ENCODE peak calls at places on chromosomes 1 and 21, in four cellular contexts. G, U, A and Q are unnamed samples.

GRCh38 chr1:169024800-169025253 is 81.7 kb upstream of the ATP1B1 start:
- DNase-seq in U (no peak), A (no peak), G (no peak), Q (no peak)

GRCh38 chr1:184972281-184973055 is 1.8 kb downstream of the NIBAN1 start:
- DNase-seq in U (no peak), A (no peak), G (no peak), Q (no peak)

GRCh38 chr1:150009604-150010387 is 730 bp downstream of the OTUD7B start:
- DNase-seq in A (no peak), G (peak), U (no peak), Q (no peak)

GRCh38 chr1:86339421-86339820 is 56.7 kb downstream of the ODF2L start:
- DNase-seq in G (no peak), U (no peak), A (no peak), Q (no peak)

GRCh38 chr1:71463144-71463543 is 382.3 kb upstream of the ZRANB2 start:
- DNase-seq in A (no peak), G (no peak), U (no peak), Q (no peak)

GRCh38 chr1:4961935-4962645 is 307.7 kb downstream of the AJAP1 start:
- DNase-seq in U (no peak), G (no peak), A (peak), Q (no peak)

GRCh38 chr1:183477986-183478781 is 5.9 kb downstream of the SMG7 start:
- DNase-seq in U (no peak), A (no peak), G (no peak), Q (no peak)

GRCh38 chr1:51236548-51237312 is 657 bp downstream of the RNF11 start:
- DNase-seq in A (peak), U (peak), G (peak), Q (peak)

GRCh38 chr1:230857077-230857476 is 11.2 kb downstream of the C1orf198 start:
- DNase-seq in U (no peak), G (no peak), A (no peak), Q (no peak)

GRCh38 chr1:42913426-42914091 is 45.1 kb downstream of the SLC2A1 start:
- DNase-seq in G (peak), A (no peak), U (peak), Q (peak)

GRCh38 chr1:155940531-155940992 is 876 bp upstream of the RXFP4 start:
- DNase-seq in G (no peak), A (no peak), U (no peak), Q (no peak)

GRCh38 chr21:36148886-36149285 is 7.7 kb upstream of the DOP1B start:
- DNase-seq in G (no peak), U (no peak), A (no peak), Q (no peak)